ENCODE peak calls at places on chromosomes 13 and 19, in four cellular contexts. M, J, T and G are unnamed samples.

GRCh38 chr19:35715981-35716734 is 1.6 kb upstream of the KMT2B start:
- DNase-seq in J (no peak), T (peak; percentile 69), M (no peak), G (no peak)

GRCh38 chr19:3479177-3479818 is 1.0 kb downstream of the SMIM24 start:
- DNase-seq in T (no peak), J (no peak), M (peak; percentile 74), G (no peak)

GRCh38 chr19:29042450-29042849 is 170.5 kb downstream of the UQCRFS1 start:
- DNase-seq in J (no peak), T (no peak), M (no peak), G (no peak)

GRCh38 chr13:77779461-77780272 is 82.2 kb downstream of the SLAIN1 start:
- DNase-seq in M (no peak), J (peak; percentile 33), T (peak; percentile 84), G (peak; percentile 72)

GRCh38 chr19:7415163-7415856 is 66.6 kb downstream of the ARHGEF18 start:
- DNase-seq in J (no peak), T (no peak), M (no peak), G (peak; percentile 97)

GRCh38 chr13:83881917-83882625 is at the start of gene SLITRK1:
- DNase-seq in M (peak; percentile 91), J (peak; percentile 92), T (no peak), G (peak; percentile 69)

GRCh38 chr19:31461814-31462539 is 112.7 kb upstream of the TSHZ3 start:
- DNase-seq in J (no peak), T (peak; percentile 31), M (no peak), G (peak; percentile 5)

GRCh38 chr19:5913739-5914357 is at the start of gene CAPS:
- DNase-seq in J (no peak), T (peak; percentile 24), M (no peak), G (no peak)

GRCh38 chr13:110758195-110758594 is 44.7 kb downstream of the ING1 start:
- DNase-seq in M (no peak), J (no peak), T (no peak), G (peak; percentile 13)

GRCh38 chr13:113425931-113426590 is 27.2 kb downstream of the ADPRHL1 start:
- DNase-seq in T (no peak), M (no peak), J (no peak), G (no peak)

GRCh38 chr13:24511019-24511823 is 1.4 kb downstream of the PARP4 start:
- DNase-seq in J (no peak), M (peak; percentile 38), T (peak; percentile 71), G (peak; percentile 97)

GRCh38 chr13:21504379-21504778 is 45.3 kb upstream of the ZDHHC20 start:
- DNase-seq in J (no peak), M (no peak), T (no peak), G (no peak)

DNA sequence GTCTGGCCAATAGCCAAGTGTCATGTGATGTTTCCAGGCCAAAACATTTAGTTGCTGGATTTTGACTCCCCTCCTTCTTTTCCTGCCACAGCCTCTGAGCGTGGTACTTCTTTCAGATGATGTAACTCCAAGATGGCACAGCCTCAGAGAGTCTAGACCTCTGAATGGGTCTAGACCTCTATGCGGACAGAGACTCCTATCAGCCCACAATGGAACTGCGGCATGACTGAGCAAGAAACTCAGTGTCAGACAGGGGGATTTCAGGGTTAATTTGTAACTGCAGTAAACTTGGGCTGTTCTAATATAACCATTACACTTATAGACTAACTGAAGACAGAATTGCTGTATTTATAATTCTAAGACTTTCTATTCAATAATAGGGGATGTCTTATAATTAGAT is 42.6 kb upstream of the ZDHHC20 start:
- DNase-seq in T (no peak), M (peak; percentile 38), J (no peak), G (no peak)
- H2BK12ac ChIP-seq in T (no peak overlapping the region), M (no peak overlapping the region), J (no peak overlapping the region), G (no peak overlapping the region)

DNA sequence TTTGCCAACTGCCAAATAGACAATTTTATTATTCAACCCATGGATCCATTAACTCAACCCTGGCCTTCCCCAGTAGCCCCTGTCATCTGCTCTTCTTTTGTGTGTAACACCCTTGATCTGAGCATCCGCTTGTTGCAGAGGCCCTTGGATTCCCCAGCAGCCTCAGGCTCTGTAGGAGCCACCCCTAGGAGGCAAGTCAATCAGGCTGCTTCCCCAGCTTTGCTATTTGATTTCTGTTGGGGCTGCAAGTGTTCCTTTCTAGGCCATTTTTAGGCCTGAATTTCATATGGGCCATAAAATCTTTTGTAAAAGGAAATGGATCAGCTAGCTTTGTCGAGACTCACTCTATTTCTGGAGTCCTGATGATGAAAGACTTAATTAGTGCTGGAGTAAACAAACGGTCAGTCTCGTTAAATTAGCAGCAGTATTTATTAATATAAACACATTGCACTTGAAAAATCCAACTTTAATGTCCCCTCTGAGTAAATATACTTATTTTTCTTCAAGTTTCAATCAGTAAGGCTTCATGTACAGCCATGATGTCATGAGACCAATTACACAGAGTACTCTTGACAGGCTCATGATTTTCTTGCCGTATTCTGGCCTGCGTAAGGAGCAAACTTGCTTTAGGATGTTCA is 105.3 kb downstream of the RGCC start:
- DNase-seq in J (no peak), M (no peak), T (no peak), G (peak; percentile 37)
- H3K27ac ChIP-seq in J (no peak overlapping the region), M (no peak overlapping the region), T (no peak overlapping the region), G (peak overlapping the region; percentile 87)

GRCh38 chr19:49579947-49580263 is 451 bp downstream of the NOSIP start:
- DNase-seq in J (no peak), T (no peak), M (no peak), G (no peak)
- H4K91ac ChIP-seq in J (no peak overlapping the region), T (peak overlapping the region; percentile 48), M (no peak overlapping the region), G (no peak overlapping the region)

DNA sequence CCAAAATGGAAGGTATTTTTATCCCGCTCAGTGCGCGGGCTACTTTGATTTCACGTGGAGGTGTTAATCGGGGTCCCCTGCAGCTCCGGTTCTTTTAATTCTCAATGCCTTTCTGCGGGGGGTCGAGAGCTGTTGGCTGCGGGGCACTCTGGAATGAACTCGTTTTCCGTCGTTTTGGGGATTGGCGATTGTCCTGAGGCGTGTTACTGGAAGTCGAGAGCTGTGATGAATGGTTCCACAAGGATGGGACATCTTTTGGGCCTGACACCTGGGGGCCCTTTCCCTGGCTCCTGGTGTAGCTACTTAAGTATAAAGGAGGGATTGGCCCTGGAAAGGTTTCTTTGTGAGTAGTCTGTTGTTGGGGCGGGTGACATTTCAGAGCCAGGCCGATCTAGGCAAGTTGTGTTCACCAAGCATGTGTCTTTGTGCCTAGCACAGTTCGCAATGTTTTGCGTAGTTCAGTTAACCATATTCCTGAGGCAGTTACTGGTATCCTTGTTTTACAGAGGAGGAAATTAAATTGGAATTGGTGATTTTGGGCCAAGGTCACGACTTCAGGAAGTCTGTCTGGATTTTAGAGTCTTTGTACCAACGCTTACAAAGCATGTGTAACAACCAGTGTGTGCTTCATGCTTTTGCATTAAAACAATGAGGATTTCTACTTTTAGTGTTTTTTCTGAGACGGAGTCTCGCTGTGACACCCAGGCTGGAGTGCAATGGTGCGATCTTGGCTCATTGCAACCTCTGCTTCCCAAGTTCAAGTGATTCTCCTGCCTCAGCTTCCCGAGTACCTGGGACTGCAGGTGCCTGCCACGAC is 846 bp downstream of the RPL13A start:
- DNase-seq in T (peak; percentile 25), M (no peak), J (no peak), G (no peak)
- H2BK12ac ChIP-seq in T (no peak overlapping the region), M (no peak overlapping the region), J (no peak overlapping the region), G (no peak overlapping the region)

GRCh38 chr13:67841071-67841470 is 610.9 kb upstream of the PCDH9 start:
- DNase-seq in T (no peak), J (no peak), M (peak; percentile 76), G (no peak)

GRCh38 chr13:67844544-67844943 is 614.4 kb upstream of the PCDH9 start:
- DNase-seq in J (no peak), T (no peak), M (no peak), G (no peak)
- H3K27ac ChIP-seq in J (no peak overlapping the region), T (no peak overlapping the region), M (no peak overlapping the region), G (no peak overlapping the region)

GRCh38 chr19:34257559-34257924 is 3.2 kb downstream of the GARRE1 start:
- DNase-seq in J (no peak), T (no peak), M (no peak), G (no peak)

GRCh38 chr19:34256835-34257558 is 2.6 kb downstream of the GARRE1 start:
- DNase-seq in T (peak; percentile 37), J (no peak), M (no peak), G (no peak)

GRCh38 chr19:34254552-34255432 is at the start of gene GARRE1:
- DNase-seq in M (peak; percentile 41), J (peak; percentile 48), T (peak; percentile 68), G (no peak)

GRCh38 chr19:34253711-34254551 is 423 bp upstream of the GARRE1 start:
- DNase-seq in T (peak; percentile 90), M (peak; percentile 91), J (peak; percentile 84), G (peak; percentile 67)

DNA sequence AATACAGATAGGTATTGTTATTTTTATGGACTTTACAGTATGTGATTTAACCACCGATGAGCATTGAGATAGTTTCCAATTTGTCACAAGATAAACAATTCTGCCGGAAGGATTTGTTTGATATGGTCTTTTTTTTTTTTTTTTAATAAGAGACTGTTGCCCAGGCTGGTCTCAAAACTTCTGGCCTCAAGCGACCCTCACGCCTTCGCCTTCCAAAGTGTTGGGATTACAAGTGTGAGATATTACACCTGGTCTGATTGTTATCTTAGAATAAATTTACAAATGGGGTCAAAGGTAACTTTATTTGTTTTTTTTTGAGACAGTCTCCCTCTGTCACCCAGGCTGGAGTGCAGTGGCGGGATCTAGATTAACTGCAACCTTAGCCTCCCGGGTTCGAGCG is 1.2 kb downstream of the GARRE1 start:
- DNase-seq in M (no peak), J (no peak), T (peak; percentile 55), G (no peak)
- H4K91ac ChIP-seq in M (no peak overlapping the region), J (no peak overlapping the region), T (no peak overlapping the region), G (no peak overlapping the region)

DNA sequence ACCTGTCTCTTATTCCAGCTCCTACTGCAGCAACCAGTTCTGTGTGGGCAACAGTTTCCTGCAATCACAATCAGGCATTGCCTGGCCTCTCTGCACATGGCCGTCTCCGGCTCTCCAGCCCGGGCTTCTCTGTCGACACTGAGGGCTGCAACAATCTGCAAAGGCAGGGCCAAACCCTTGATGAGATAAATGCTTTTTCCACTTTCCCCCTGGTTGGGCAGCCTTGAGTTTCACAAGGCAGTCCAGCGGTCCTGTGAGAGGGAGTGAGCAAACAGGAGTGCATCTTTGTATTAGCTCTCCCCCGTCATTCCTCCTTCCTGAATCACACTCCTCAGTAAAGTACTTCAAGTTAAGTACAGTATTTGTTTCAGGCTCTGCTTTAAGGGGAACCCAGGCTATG is 40.7 kb upstream of the VWA8 start:
- DNase-seq in J (no peak), M (peak; percentile 36), T (peak; percentile 13), G (peak; percentile 80)
- H2BK12ac ChIP-seq in J (no peak overlapping the region), M (peak overlapping the region; percentile 85), T (no peak overlapping the region), G (no peak overlapping the region)

DNA sequence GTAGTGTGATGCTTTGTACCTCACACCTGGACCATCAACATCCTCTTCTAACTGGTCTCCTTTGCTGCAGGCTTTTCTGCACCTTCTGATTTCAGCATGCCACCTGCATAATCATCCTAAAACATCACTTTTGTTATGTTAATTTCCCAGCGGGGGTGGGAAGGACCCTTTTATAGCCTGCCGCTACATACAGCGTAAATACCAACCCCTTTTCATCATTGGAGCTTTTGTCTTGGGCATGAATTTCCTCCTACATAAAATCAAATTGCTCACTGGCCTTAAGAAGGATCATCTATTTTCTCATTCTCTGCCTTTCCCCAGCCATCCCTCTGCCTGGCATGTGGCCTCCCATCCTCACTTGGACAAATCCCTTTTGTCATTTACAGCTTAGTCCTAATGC is 124.7 kb downstream of the RBM26 start:
- DNase-seq in M (peak; percentile 73), J (peak; percentile 51), T (no peak), G (no peak)
- H3K27ac ChIP-seq in M (peak overlapping the region; percentile 93), J (no peak overlapping the region), T (no peak overlapping the region), G (no peak overlapping the region)

GRCh38 chr13:97243915-97244820 is 22.0 kb downstream of the MBNL2 start:
- DNase-seq in T (no peak), J (no peak), M (no peak), G (no peak)
- H4K91ac ChIP-seq in T (no peak overlapping the region), J (no peak overlapping the region), M (no peak overlapping the region), G (no peak overlapping the region)